ENCODE peak calls at places on chromosomes 12 and 14, in six cellular contexts. K, O, S, F, I and H are unnamed samples.

GRCh38 chr14:67566908-67567307 is 33.2 kb downstream of the PIGH start:
- DNase-seq in K (no peak), O (no peak), S (no peak), F (peak), I (no peak), H (no peak)

GRCh38 chr14:63875311-63875710 is 22.5 kb downstream of the SYNE2 start:
- DNase-seq in K (peak), O (no peak), S (peak), F (peak), I (no peak), H (no peak)

GRCh38 chr14:70907996-70908917 is 998 bp downstream of the PCNX1 start:
- DNase-seq in K (peak), O (peak), S (peak), F (peak), I (no peak), H (peak)

GRCh38 chr12:124686001-124686884 is 118.8 kb upstream of the NCOR2 start:
- DNase-seq in K (peak), O (no peak), S (peak), F (peak), I (no peak), H (no peak)

GRCh38 chr14:103103461-103104388 is 9.2 kb downstream of the EXOC3L4 start:
- DNase-seq in K (peak), O (peak), S (no peak), F (peak), I (no peak), H (no peak)

GRCh38 chr12:1006255-1006654 is 15.2 kb downstream of the ERC1 start:
- DNase-seq in K (no peak), O (no peak), S (no peak), F (no peak), I (no peak), H (no peak)

GRCh38 chr12:3042826-3043225 is 34.4 kb upstream of the TSPAN9 start:
- DNase-seq in K (no peak), O (no peak), S (no peak), F (no peak), I (no peak), H (no peak)

GRCh38 chr14:23009939-23010718 is at the start of gene C14orf93:
- DNase-seq in K (peak), O (peak), S (peak), F (peak), I (no peak), H (peak)

GRCh38 chr12:104680070-104680469 is 223.3 kb downstream of the CHST11 start:
- DNase-seq in K (peak), O (no peak), S (peak), F (no peak), I (peak), H (no peak)

GRCh38 chr14:85529803-85530574 is at the start of gene FLRT2:
- DNase-seq in K (peak), O (no peak), S (peak), F (peak), I (no peak), H (peak)

GRCh38 chr14:101098641-101099040 is 195.1 kb upstream of the RTL1 start:
- DNase-seq in K (no peak), O (no peak), S (no peak), F (peak), I (no peak), H (no peak)

GRCh38 chr14:36996857-36997590 is 175.4 kb downstream of the SLC25A21 start:
- DNase-seq in K (no peak), O (no peak), S (no peak), F (no peak), I (no peak), H (no peak)

GRCh38 chr14:44404021-44404420 is 103.1 kb downstream of the FSCB start:
- DNase-seq in K (no peak), O (peak), S (no peak), F (peak), I (no peak), H (no peak)

GRCh38 chr14:86457729-86458128 is 927.8 kb downstream of the FLRT2 start:
- DNase-seq in K (no peak), O (no peak), S (no peak), F (no peak), I (no peak), H (no peak)

GRCh38 chr12:11854011-11854499 is 204.6 kb downstream of the ETV6 start:
- DNase-seq in K (no peak), O (no peak), S (no peak), F (no peak), I (no peak), H (no peak)

GRCh38 chr12:54217774-54218221 is 29.0 kb upstream of the SMUG1 start:
- DNase-seq in K (no peak), O (peak), S (no peak), F (no peak), I (no peak), H (no peak)

GRCh38 chr12:54749191-54749818 is 101.1 kb upstream of the DCD start:
- DNase-seq in K (peak), O (no peak), S (peak), F (peak), I (peak), H (no peak)

GRCh38 chr12:2944401-2945047 is 14.7 kb upstream of the TEAD4 start:
- DNase-seq in K (peak), O (peak), S (peak), F (peak), I (peak), H (no peak)

GRCh38 chr12:124549629-124550028 is 17.8 kb downstream of the NCOR2 start:
- DNase-seq in K (no peak), O (no peak), S (no peak), F (no peak), I (no peak), H (no peak)

GRCh38 chr14:98946995-98947394 is 325.0 kb downstream of the BCL11B start:
- DNase-seq in K (no peak), O (no peak), S (no peak), F (no peak), I (no peak), H (peak)

GRCh38 chr12:95548056-95548538 is 3.2 kb downstream of the USP44 start:
- DNase-seq in K (no peak), O (peak), S (no peak), F (no peak), I (no peak), H (peak)

GRCh38 chr12:18982226-18982949 is 147.1 kb upstream of the PLEKHA5 start:
- DNase-seq in K (no peak), O (no peak), S (no peak), F (no peak), I (no peak), H (no peak)

GRCh38 chr12:23952071-23952470 is 2.6 kb upstream of the SOX5 start:
- DNase-seq in K (no peak), O (no peak), S (no peak), F (no peak), I (no peak), H (no peak)

GRCh38 chr14:26370118-26370517 is 227.7 kb downstream of the NOVA1 start:
- DNase-seq in K (peak), O (no peak), S (peak), F (peak), I (no peak), H (no peak)

GRCh38 chr12:127172857-127173256 is 1094.1 kb upstream of the TMEM132C start:
- DNase-seq in K (peak), O (no peak), S (no peak), F (no peak), I (no peak), H (no peak)
- H3K4me3 ChIP-seq in K (no peak), O (no peak), S (no peak), F (no peak), I (no peak), H (no peak)

GRCh38 chr14:30869525-30870150 is 4.7 kb upstream of the COCH start:
- DNase-seq in K (no peak), O (no peak), S (no peak), F (no peak), I (no peak), H (no peak)

GRCh38 chr14:30861200-30861599 is 13.2 kb upstream of the COCH start:
- DNase-seq in K (no peak), O (no peak), S (no peak), F (no peak), I (no peak), H (no peak)

GRCh38 chr14:30868736-30869135 is 5.6 kb upstream of the COCH start:
- DNase-seq in K (no peak), O (no peak), S (no peak), F (no peak), I (no peak), H (no peak)

GRCh38 chr14:30864934-30865333 is 9.4 kb upstream of the COCH start:
- DNase-seq in K (no peak), O (no peak), S (no peak), F (no peak), I (no peak), H (no peak)
- H3K4me3 ChIP-seq in K (no peak), O (no peak), S (no peak), F (no peak), I (no peak), H (no peak)

DNA sequence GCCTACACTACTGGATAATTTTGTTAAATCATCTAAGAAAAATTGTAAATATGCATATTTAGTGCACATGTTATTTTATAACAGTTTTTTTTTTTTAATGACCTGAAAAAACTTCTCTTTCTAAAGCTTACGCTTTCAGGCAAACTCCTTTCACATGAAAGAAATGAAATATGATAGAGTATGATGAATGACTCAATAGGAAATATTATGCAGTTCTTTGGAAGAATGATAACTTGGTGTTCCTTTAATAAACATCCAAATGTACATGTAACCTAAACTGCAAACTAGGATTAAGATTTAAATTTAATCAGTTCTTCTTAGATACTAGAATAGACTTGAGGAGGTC is 136.6 kb downstream of the FGD4 start:
- DNase-seq in K (no peak), O (no peak), S (no peak), F (no peak), I (no peak), H (no peak)
- H3K4me3 ChIP-seq in K (no peak), O (no peak), S (peak), F (peak), I (no peak), H (peak)

DNA sequence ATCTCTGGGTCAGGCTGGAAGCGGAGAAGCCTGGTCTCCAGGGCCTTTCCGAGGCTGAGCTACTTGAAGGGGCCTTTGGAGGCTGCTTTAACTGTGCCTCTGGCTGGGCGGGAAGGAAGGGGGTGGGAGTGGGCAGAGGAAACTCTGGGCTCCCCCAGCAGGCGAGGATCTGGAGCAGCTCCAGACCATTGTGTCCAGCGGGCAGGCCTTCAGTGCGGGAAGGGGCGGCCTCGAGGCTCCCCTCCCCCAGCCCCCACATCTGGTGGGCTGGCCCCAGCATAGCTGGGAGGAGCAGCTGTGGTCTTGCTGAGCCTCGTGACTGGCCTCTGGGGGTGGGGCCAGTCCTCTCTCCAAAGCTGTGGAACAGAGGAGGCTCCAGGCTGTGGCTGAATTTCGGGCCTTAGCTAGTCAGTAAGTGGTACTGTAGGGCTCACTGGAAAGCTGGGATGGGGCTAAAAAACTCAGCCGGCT is 3.4 kb downstream of the TAMALIN start:
- DNase-seq in K (peak), O (peak), S (peak), F (peak), I (no peak), H (no peak)
- H3K4me3 ChIP-seq in K (no peak), O (no peak), S (no peak), F (peak), I (no peak), H (peak)

GRCh38 chr12:93390025-93390424 is 12.3 kb downstream of the NUDT4 start:
- DNase-seq in K (no peak), O (no peak), S (no peak), F (no peak), I (no peak), H (no peak)
- H3K4me3 ChIP-seq in K (no peak), O (no peak), S (no peak), F (no peak), I (no peak), H (no peak)

GRCh38 chr14:65203574-65203973 is 101.3 kb upstream of the MAX start:
- DNase-seq in K (no peak), O (no peak), S (no peak), F (peak), I (no peak), H (no peak)

GRCh38 chr14:65206448-65207096 is 104.3 kb upstream of the MAX start:
- DNase-seq in K (peak), O (no peak), S (peak), F (peak), I (no peak), H (no peak)

GRCh38 chr14:65208548-65208947 is 106.2 kb upstream of the MAX start:
- DNase-seq in K (no peak), O (no peak), S (no peak), F (no peak), I (no peak), H (no peak)

GRCh38 chr14:65204056-65204455 is 101.7 kb upstream of the MAX start:
- DNase-seq in K (no peak), O (no peak), S (no peak), F (no peak), I (no peak), H (no peak)

DNA sequence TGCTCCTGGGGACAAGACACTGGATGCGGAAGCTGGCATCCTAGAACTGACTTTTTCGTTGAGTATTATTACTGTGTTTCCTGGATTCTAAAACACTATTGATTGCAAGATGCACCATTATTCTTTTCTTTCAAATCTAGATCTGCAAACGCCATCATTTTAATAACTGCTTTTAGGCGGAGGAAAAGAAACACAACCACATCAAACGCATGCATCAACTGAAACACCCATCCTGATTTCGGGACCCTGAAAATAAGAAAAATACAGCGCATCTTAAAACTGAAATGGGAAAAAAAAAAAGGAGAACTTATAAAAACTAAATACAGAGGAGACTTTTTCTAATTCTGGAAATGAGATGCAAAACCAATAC is 103.7 kb upstream of the MAX start:
- DNase-seq in K (no peak), O (no peak), S (no peak), F (no peak), I (no peak), H (no peak)
- H3K4me3 ChIP-seq in K (no peak), O (no peak), S (no peak), F (no peak), I (no peak), H (no peak)